ENCODE peak calls at places on chromosomes 4 and X, in five cellular contexts. L, D, U, T and E are unnamed samples.

GRCh38 chr4:169968999-169969398 is 57.2 kb downstream of the MFAP3L start:
- DNase-seq in L (no peak), D (no peak), U (no peak), T (peak; percentile 50), E (no peak)

GRCh38 chr4:78768447-78769177 is 7.5 kb upstream of the BMP2K start:
- DNase-seq in L (no peak), D (no peak), U (no peak), T (peak; percentile 36), E (no peak)

GRCh38 chr4:111952708-111953107 is 192.5 kb upstream of the FAM241A start:
- DNase-seq in L (no peak), D (no peak), U (no peak), T (no peak), E (no peak)

GRCh38 chr4:185590982-185591381 is 55.7 kb upstream of the PDLIM3 start:
- DNase-seq in L (no peak), D (no peak), U (no peak), T (no peak), E (no peak)

GRCh38 chrX:140765043-140765784 is 55.7 kb downstream of the LINC00632 start:
- DNase-seq in L (no peak), D (no peak), U (no peak), T (no peak), E (no peak)

GRCh38 chr4:141686929-141687328 is 50.5 kb downstream of the IL15 start:
- DNase-seq in L (peak; percentile 11), D (no peak), U (no peak), T (no peak), E (no peak)

GRCh38 chr4:155474758-155475157 is 98.0 kb upstream of the MAP9 start:
- DNase-seq in L (no peak), D (no peak), U (no peak), T (no peak), E (no peak)

GRCh38 chr4:992297-993110 is 700 bp downstream of the SLC26A1 start:
- DNase-seq in L (no peak), D (no peak), U (no peak), T (no peak), E (no peak)

GRCh38 chrX:67614414-67614813 is 70.6 kb downstream of the AR start:
- DNase-seq in L (no peak), D (no peak), U (no peak), T (no peak), E (no peak)

GRCh38 chr4:14434483-14434882 is 567.8 kb upstream of the CPEB2 start:
- DNase-seq in L (no peak), D (no peak), U (no peak), T (no peak), E (no peak)

GRCh38 chr4:122928930-122929329 is 6.5 kb upstream of the NUDT6 start:
- DNase-seq in L (no peak), D (no peak), U (no peak), T (no peak), E (no peak)

GRCh38 chrX:9865804-9866471 is 79.7 kb downstream of the SHROOM2 start:
- DNase-seq in L (no peak), D (no peak), U (no peak), T (no peak), E (no peak)

GRCh38 chr4:140691369-140691768 is 64.8 kb downstream of the TBC1D9 start:
- DNase-seq in L (no peak), D (no peak), U (no peak), T (no peak), E (no peak)

GRCh38 chr4:139921551-139922184 is 232.3 kb downstream of the MAML3 start:
- DNase-seq in L (peak; percentile 93), D (no peak), U (no peak), T (no peak), E (no peak)

GRCh38 chr4:173242466-173243250 is 74.0 kb downstream of the GALNT7 start:
- DNase-seq in L (no peak), D (no peak), U (no peak), T (no peak), E (no peak)

GRCh38 chr4:4641661-4642180 is 99.9 kb upstream of the STX18 start:
- DNase-seq in L (no peak), D (no peak), U (no peak), T (no peak), E (no peak)

GRCh38 chr4:87243426-87244053 is 23.1 kb upstream of the KLHL8 start:
- DNase-seq in L (no peak), D (no peak), U (no peak), T (no peak), E (no peak)

GRCh38 chrX:68175569-68175968 is 257.7 kb downstream of the OPHN1 start:
- DNase-seq in L (no peak), D (no peak), U (no peak), T (no peak), E (no peak)

GRCh38 chrX:69424161-69424560 is 80.0 kb upstream of the NALF2 start:
- DNase-seq in L (no peak), D (peak; percentile 22), U (no peak), T (no peak), E (no peak)

GRCh38 chr4:107890779-107891178 is 40.6 kb upstream of the CYP2U1 start:
- DNase-seq in L (no peak), D (no peak), U (no peak), T (no peak), E (no peak)

GRCh38 chr4:2694691-2695090 is 61.4 kb downstream of the TNIP2 start:
- DNase-seq in L (no peak), D (no peak), U (no peak), T (no peak), E (no peak)

GRCh38 chr4:138414202-138414601 is 172.1 kb upstream of the SLC7A11 start:
- DNase-seq in L (no peak), D (no peak), U (no peak), T (no peak), E (no peak)

GRCh38 chr4:112348488-112349158 is 51.5 kb downstream of the ALPK1 start:
- DNase-seq in L (peak; percentile 22), D (peak; percentile 57), U (peak; percentile 84), T (peak; percentile 32), E (peak; percentile 90)

GRCh38 chr4:123785515-123785914 is 388.9 kb downstream of the SPRY1 start:
- DNase-seq in L (no peak), D (no peak), U (peak; percentile 52), T (peak; percentile 56), E (peak; percentile 87)

GRCh38 chrX:70592091-70592490 is 147.5 kb downstream of the DLG3 start:
- DNase-seq in L (no peak), D (no peak), U (no peak), T (peak; percentile 1), E (no peak)

GRCh38 chr4:7672601-7673000 is 237.9 kb upstream of the PSAPL1 start:
- DNase-seq in L (no peak), D (no peak), U (no peak), T (no peak), E (no peak)

GRCh38 chr4:41977709-41978108 is 3.8 kb upstream of the DCAF4L1 start:
- DNase-seq in L (no peak), D (no peak), U (no peak), T (peak; percentile 24), E (no peak)

GRCh38 chr4:5545271-5545670 is 163.1 kb downstream of the EVC2 start:
- DNase-seq in L (no peak), D (no peak), U (no peak), T (no peak), E (no peak)

GRCh38 chr4:6619116-6619465 is 21.4 kb upstream of the MRFAP1 start:
- DNase-seq in L (no peak), D (no peak), U (no peak), T (no peak), E (no peak)

GRCh38 chr4:150329338-150329737 is 251.1 kb downstream of the DCLK2 start:
- DNase-seq in L (no peak), D (no peak), U (no peak), T (no peak), E (no peak)

GRCh38 chrX:4320436-4320947 is 607.0 kb upstream of the PRKX start:
- DNase-seq in L (no peak), D (no peak), U (no peak), T (no peak), E (no peak)

GRCh38 chr4:25096553-25097443 is 63.5 kb downstream of the SEPSECS start:
- DNase-seq in L (no peak), D (no peak), U (no peak), T (no peak), E (no peak)

GRCh38 chr4:25223770-25224375 is 10.0 kb upstream of the PI4K2B start:
- DNase-seq in L (no peak), D (no peak), U (no peak), T (no peak), E (no peak)

GRCh38 chrX:56231706-56232105 is 450 bp upstream of the KLF8 start:
- DNase-seq in L (no peak), D (no peak), U (no peak), T (no peak), E (no peak)

GRCh38 chrX:112687189-112687691 is 7.5 kb upstream of the LHFPL1 start:
- DNase-seq in L (no peak), D (no peak), U (no peak), T (no peak), E (no peak)

GRCh38 chr4:2800691-2801596 is 8.1 kb downstream of the SH3BP2 start:
- DNase-seq in L (no peak), D (peak; percentile 76), U (peak; percentile 90), T (no peak), E (peak; percentile 80)

GRCh38 chr4:151541438-151542071 is 132.6 kb downstream of the FHIP1A start:
- DNase-seq in L (peak; percentile 98), D (peak; percentile 54), U (no peak), T (no peak), E (no peak)